ENCODE peak calls at places on chromosomes 13 and 19, in eight cellular contexts. One of them, this sample, is unnamed.

GRCh38 chr13:63693696-63694095 is 2278.0 kb upstream of the PCDH20 start:
- DNase-seq in endothelial cell of umbilical vein: no peak
- DNase-seq in HT-29: no peak
- DNase-seq in uterus: no peak
- DNase-seq in H54: no peak
- DNase-seq in HFFc6: no peak
- DNase-seq in Caco-2: no peak
- DNase-seq in activated CD8-positive, alpha-beta memory T cell treated with anti-CD3 and anti-CD28 coated beads, Interleukin-2, amount 10 ng/mL, durations not matched to agents 7 days and 5 days: no peak
- DNase-seq in this sample: no peak

GRCh38 chr13:83780201-83780600 is 102.1 kb downstream of the SLITRK1 start:
- DNase-seq in endothelial cell of umbilical vein: no peak
- DNase-seq in HT-29: peak
- DNase-seq in uterus: no peak
- DNase-seq in H54: no peak
- DNase-seq in HFFc6: peak
- DNase-seq in Caco-2: peak
- DNase-seq in activated CD8-positive, alpha-beta memory T cell treated with anti-CD3 and anti-CD28 coated beads, Interleukin-2, amount 10 ng/mL, durations not matched to agents 7 days and 5 days: no peak
- DNase-seq in this sample: no peak

GRCh38 chr13:114259974-114260373 is 21.4 kb upstream of the UPF3A start:
- DNase-seq in endothelial cell of umbilical vein: no peak
- DNase-seq in HT-29: no peak
- DNase-seq in uterus: no peak
- DNase-seq in H54: no peak
- DNase-seq in HFFc6: no peak
- DNase-seq in Caco-2: no peak
- DNase-seq in activated CD8-positive, alpha-beta memory T cell treated with anti-CD3 and anti-CD28 coated beads, Interleukin-2, amount 10 ng/mL, durations not matched to agents 7 days and 5 days: no peak
- DNase-seq in this sample: no peak

GRCh38 chr13:51729853-51730553 is 74.0 kb downstream of the DHRS12 start:
- DNase-seq in endothelial cell of umbilical vein: peak
- DNase-seq in HT-29: no peak
- DNase-seq in uterus: peak
- DNase-seq in H54: peak
- DNase-seq in HFFc6: peak
- DNase-seq in Caco-2: peak
- DNase-seq in activated CD8-positive, alpha-beta memory T cell treated with anti-CD3 and anti-CD28 coated beads, Interleukin-2, amount 10 ng/mL, durations not matched to agents 7 days and 5 days: peak
- DNase-seq in this sample: peak

GRCh38 chr19:3743486-3743885 is 18.0 kb downstream of the APBA3 start:
- DNase-seq in endothelial cell of umbilical vein: peak
- DNase-seq in HT-29: peak
- DNase-seq in uterus: no peak
- DNase-seq in H54: peak
- DNase-seq in HFFc6: no peak
- DNase-seq in Caco-2: peak
- DNase-seq in activated CD8-positive, alpha-beta memory T cell treated with anti-CD3 and anti-CD28 coated beads, Interleukin-2, amount 10 ng/mL, durations not matched to agents 7 days and 5 days: no peak
- DNase-seq in this sample: no peak

GRCh38 chr13:23372264-23372905 is 61.1 kb downstream of the SACS start:
- DNase-seq in endothelial cell of umbilical vein: peak
- DNase-seq in HT-29: no peak
- DNase-seq in uterus: no peak
- DNase-seq in H54: no peak
- DNase-seq in HFFc6: peak
- DNase-seq in Caco-2: no peak
- DNase-seq in activated CD8-positive, alpha-beta memory T cell treated with anti-CD3 and anti-CD28 coated beads, Interleukin-2, amount 10 ng/mL, durations not matched to agents 7 days and 5 days: no peak
- DNase-seq in this sample: no peak

GRCh38 chr13:38670627-38671026 is 16.2 kb upstream of the FREM2 start:
- DNase-seq in endothelial cell of umbilical vein: no peak
- DNase-seq in HT-29: no peak
- DNase-seq in uterus: no peak
- DNase-seq in H54: no peak
- DNase-seq in HFFc6: no peak
- DNase-seq in Caco-2: peak
- DNase-seq in activated CD8-positive, alpha-beta memory T cell treated with anti-CD3 and anti-CD28 coated beads, Interleukin-2, amount 10 ng/mL, durations not matched to agents 7 days and 5 days: no peak
- DNase-seq in this sample: no peak

GRCh38 chr13:95235199-95235726 is 66.0 kb downstream of the ABCC4 start:
- DNase-seq in endothelial cell of umbilical vein: peak
- DNase-seq in HT-29: no peak
- DNase-seq in uterus: no peak
- DNase-seq in H54: no peak
- DNase-seq in HFFc6: no peak
- DNase-seq in Caco-2: no peak
- DNase-seq in activated CD8-positive, alpha-beta memory T cell treated with anti-CD3 and anti-CD28 coated beads, Interleukin-2, amount 10 ng/mL, durations not matched to agents 7 days and 5 days: no peak
- DNase-seq in this sample: no peak

GRCh38 chr19:17490411-17490810 is 20.1 kb downstream of the SLC27A1 start:
- DNase-seq in endothelial cell of umbilical vein: no peak
- DNase-seq in HT-29: no peak
- DNase-seq in uterus: no peak
- DNase-seq in H54: no peak
- DNase-seq in HFFc6: no peak
- DNase-seq in Caco-2: no peak
- DNase-seq in activated CD8-positive, alpha-beta memory T cell treated with anti-CD3 and anti-CD28 coated beads, Interleukin-2, amount 10 ng/mL, durations not matched to agents 7 days and 5 days: peak
- DNase-seq in this sample: no peak

GRCh38 chr19:47497821-47498520 is 14.0 kb upstream of the KPTN start:
- DNase-seq in endothelial cell of umbilical vein: no peak
- DNase-seq in HT-29: no peak
- DNase-seq in uterus: no peak
- DNase-seq in H54: no peak
- DNase-seq in HFFc6: no peak
- DNase-seq in Caco-2: no peak
- DNase-seq in activated CD8-positive, alpha-beta memory T cell treated with anti-CD3 and anti-CD28 coated beads, Interleukin-2, amount 10 ng/mL, durations not matched to agents 7 days and 5 days: no peak
- DNase-seq in this sample: no peak

GRCh38 chr19:58196911-58197616 is 14.2 kb downstream of the ZNF274 start:
- DNase-seq in endothelial cell of umbilical vein: peak
- DNase-seq in HT-29: peak
- DNase-seq in uterus: no peak
- DNase-seq in H54: no peak
- DNase-seq in HFFc6: peak
- DNase-seq in Caco-2: peak
- DNase-seq in activated CD8-positive, alpha-beta memory T cell treated with anti-CD3 and anti-CD28 coated beads, Interleukin-2, amount 10 ng/mL, durations not matched to agents 7 days and 5 days: no peak
- DNase-seq in this sample: no peak

GRCh38 chr19:16296713-16297112 is 27.9 kb upstream of the KLF2 start:
- DNase-seq in endothelial cell of umbilical vein: no peak
- DNase-seq in HT-29: peak
- DNase-seq in uterus: no peak
- DNase-seq in H54: no peak
- DNase-seq in HFFc6: no peak
- DNase-seq in Caco-2: no peak
- DNase-seq in activated CD8-positive, alpha-beta memory T cell treated with anti-CD3 and anti-CD28 coated beads, Interleukin-2, amount 10 ng/mL, durations not matched to agents 7 days and 5 days: no peak
- DNase-seq in this sample: no peak

GRCh38 chr13:60261432-60262351 is 98.0 kb upstream of the DIAPH3 start:
- DNase-seq in endothelial cell of umbilical vein: no peak
- DNase-seq in HT-29: no peak
- DNase-seq in uterus: no peak
- DNase-seq in H54: no peak
- DNase-seq in HFFc6: no peak
- DNase-seq in Caco-2: peak
- DNase-seq in activated CD8-positive, alpha-beta memory T cell treated with anti-CD3 and anti-CD28 coated beads, Interleukin-2, amount 10 ng/mL, durations not matched to agents 7 days and 5 days: no peak
- DNase-seq in this sample: no peak

GRCh38 chr19:13043285-13043684 is 48.0 kb downstream of the NFIX start:
- DNase-seq in endothelial cell of umbilical vein: no peak
- DNase-seq in HT-29: no peak
- DNase-seq in uterus: no peak
- DNase-seq in H54: no peak
- DNase-seq in HFFc6: no peak
- DNase-seq in Caco-2: no peak
- DNase-seq in activated CD8-positive, alpha-beta memory T cell treated with anti-CD3 and anti-CD28 coated beads, Interleukin-2, amount 10 ng/mL, durations not matched to agents 7 days and 5 days: no peak
- DNase-seq in this sample: no peak

GRCh38 chr19:23698711-23699520 is 11.9 kb upstream of the ZNF675 start:
- DNase-seq in endothelial cell of umbilical vein: no peak
- DNase-seq in HT-29: peak
- DNase-seq in uterus: no peak
- DNase-seq in H54: peak
- DNase-seq in HFFc6: peak
- DNase-seq in Caco-2: no peak
- DNase-seq in activated CD8-positive, alpha-beta memory T cell treated with anti-CD3 and anti-CD28 coated beads, Interleukin-2, amount 10 ng/mL, durations not matched to agents 7 days and 5 days: no peak
- DNase-seq in this sample: no peak

GRCh38 chr13:30998548-30999140 is 66.2 kb downstream of the TEX26 start:
- DNase-seq in endothelial cell of umbilical vein: peak
- DNase-seq in HT-29: no peak
- DNase-seq in uterus: no peak
- DNase-seq in H54: no peak
- DNase-seq in HFFc6: no peak
- DNase-seq in Caco-2: peak
- DNase-seq in activated CD8-positive, alpha-beta memory T cell treated with anti-CD3 and anti-CD28 coated beads, Interleukin-2, amount 10 ng/mL, durations not matched to agents 7 days and 5 days: no peak
- DNase-seq in this sample: no peak

GRCh38 chr19:38270587-38271167 is 6.3 kb downstream of the SPINT2 start:
- DNase-seq in endothelial cell of umbilical vein: no peak
- DNase-seq in HT-29: no peak
- DNase-seq in uterus: no peak
- DNase-seq in H54: peak
- DNase-seq in HFFc6: peak
- DNase-seq in Caco-2: no peak
- DNase-seq in activated CD8-positive, alpha-beta memory T cell treated with anti-CD3 and anti-CD28 coated beads, Interleukin-2, amount 10 ng/mL, durations not matched to agents 7 days and 5 days: no peak
- DNase-seq in this sample: no peak

GRCh38 chr13:23672616-23673015 is 102.4 kb downstream of the TNFRSF19 start:
- DNase-seq in endothelial cell of umbilical vein: no peak
- DNase-seq in HT-29: no peak
- DNase-seq in uterus: no peak
- DNase-seq in H54: no peak
- DNase-seq in HFFc6: no peak
- DNase-seq in Caco-2: no peak
- DNase-seq in activated CD8-positive, alpha-beta memory T cell treated with anti-CD3 and anti-CD28 coated beads, Interleukin-2, amount 10 ng/mL, durations not matched to agents 7 days and 5 days: no peak
- DNase-seq in this sample: no peak

GRCh38 chr19:14563989-14564650 is 7.7 kb downstream of the NDUFB7 start:
- DNase-seq in endothelial cell of umbilical vein: no peak
- DNase-seq in HT-29: no peak
- DNase-seq in uterus: no peak
- DNase-seq in H54: no peak
- DNase-seq in HFFc6: no peak
- DNase-seq in Caco-2: peak
- DNase-seq in activated CD8-positive, alpha-beta memory T cell treated with anti-CD3 and anti-CD28 coated beads, Interleukin-2, amount 10 ng/mL, durations not matched to agents 7 days and 5 days: peak
- DNase-seq in this sample: no peak

GRCh38 chr19:58560921-58561320 is 2.5 kb upstream of the UBE2M start:
- DNase-seq in endothelial cell of umbilical vein: no peak
- DNase-seq in HT-29: no peak
- DNase-seq in uterus: no peak
- DNase-seq in H54: no peak
- DNase-seq in HFFc6: no peak
- DNase-seq in Caco-2: no peak
- DNase-seq in activated CD8-positive, alpha-beta memory T cell treated with anti-CD3 and anti-CD28 coated beads, Interleukin-2, amount 10 ng/mL, durations not matched to agents 7 days and 5 days: no peak
- DNase-seq in this sample: no peak

GRCh38 chr19:18894254-18895037 is 1.5 kb downstream of the CERS1 start:
- DNase-seq in endothelial cell of umbilical vein: no peak
- DNase-seq in HT-29: no peak
- DNase-seq in uterus: peak
- DNase-seq in H54: peak
- DNase-seq in HFFc6: peak
- DNase-seq in Caco-2: no peak
- DNase-seq in activated CD8-positive, alpha-beta memory T cell treated with anti-CD3 and anti-CD28 coated beads, Interleukin-2, amount 10 ng/mL, durations not matched to agents 7 days and 5 days: no peak
- DNase-seq in this sample: no peak

GRCh38 chr19:55085923-55086715 is 10.4 kb downstream of the EPS8L1 start:
- DNase-seq in endothelial cell of umbilical vein: no peak
- DNase-seq in HT-29: no peak
- DNase-seq in uterus: no peak
- DNase-seq in H54: no peak
- DNase-seq in HFFc6: no peak
- DNase-seq in Caco-2: no peak
- DNase-seq in activated CD8-positive, alpha-beta memory T cell treated with anti-CD3 and anti-CD28 coated beads, Interleukin-2, amount 10 ng/mL, durations not matched to agents 7 days and 5 days: no peak
- DNase-seq in this sample: no peak

GRCh38 chr19:1079566-1080111 is 12.7 kb downstream of the ARHGAP45 start:
- DNase-seq in endothelial cell of umbilical vein: no peak
- DNase-seq in HT-29: no peak
- DNase-seq in uterus: no peak
- DNase-seq in H54: no peak
- DNase-seq in HFFc6: no peak
- DNase-seq in Caco-2: no peak
- DNase-seq in activated CD8-positive, alpha-beta memory T cell treated with anti-CD3 and anti-CD28 coated beads, Interleukin-2, amount 10 ng/mL, durations not matched to agents 7 days and 5 days: peak
- DNase-seq in this sample: peak

GRCh38 chr19:45884682-45885555 is 1.0 kb downstream of the IRF2BP1 start:
- DNase-seq in endothelial cell of umbilical vein: no peak
- DNase-seq in HT-29: no peak
- DNase-seq in uterus: no peak
- DNase-seq in H54: no peak
- DNase-seq in HFFc6: no peak
- DNase-seq in Caco-2: peak
- DNase-seq in activated CD8-positive, alpha-beta memory T cell treated with anti-CD3 and anti-CD28 coated beads, Interleukin-2, amount 10 ng/mL, durations not matched to agents 7 days and 5 days: peak
- DNase-seq in this sample: no peak

GRCh38 chr13:51953347-51953746 is 57.9 kb downstream of the ATP7B start:
- DNase-seq in endothelial cell of umbilical vein: no peak
- DNase-seq in HT-29: no peak
- DNase-seq in uterus: no peak
- DNase-seq in H54: no peak
- DNase-seq in HFFc6: no peak
- DNase-seq in Caco-2: no peak
- DNase-seq in activated CD8-positive, alpha-beta memory T cell treated with anti-CD3 and anti-CD28 coated beads, Interleukin-2, amount 10 ng/mL, durations not matched to agents 7 days and 5 days: no peak
- DNase-seq in this sample: no peak

GRCh38 chr19:2755811-2756210 is 16.0 kb upstream of the SLC39A3 start:
- DNase-seq in endothelial cell of umbilical vein: no peak
- DNase-seq in HT-29: no peak
- DNase-seq in uterus: no peak
- DNase-seq in H54: no peak
- DNase-seq in HFFc6: no peak
- DNase-seq in Caco-2: no peak
- DNase-seq in activated CD8-positive, alpha-beta memory T cell treated with anti-CD3 and anti-CD28 coated beads, Interleukin-2, amount 10 ng/mL, durations not matched to agents 7 days and 5 days: no peak
- DNase-seq in this sample: no peak

GRCh38 chr19:48975947-48976847 is 11.1 kb downstream of the FTL start:
- DNase-seq in endothelial cell of umbilical vein: peak
- DNase-seq in HT-29: peak
- DNase-seq in uterus: no peak
- DNase-seq in H54: no peak
- DNase-seq in HFFc6: no peak
- DNase-seq in Caco-2: peak
- DNase-seq in activated CD8-positive, alpha-beta memory T cell treated with anti-CD3 and anti-CD28 coated beads, Interleukin-2, amount 10 ng/mL, durations not matched to agents 7 days and 5 days: peak
- DNase-seq in this sample: no peak

GRCh38 chr13:100675660-100676129 is 1.1 kb upstream of the TMTC4 start:
- DNase-seq in endothelial cell of umbilical vein: no peak
- DNase-seq in HT-29: no peak
- DNase-seq in uterus: no peak
- DNase-seq in H54: no peak
- DNase-seq in HFFc6: no peak
- DNase-seq in Caco-2: no peak
- DNase-seq in activated CD8-positive, alpha-beta memory T cell treated with anti-CD3 and anti-CD28 coated beads, Interleukin-2, amount 10 ng/mL, durations not matched to agents 7 days and 5 days: no peak
- DNase-seq in this sample: no peak

GRCh38 chr13:111177081-111177711 is 62.1 kb downstream of the ARHGEF7 start:
- DNase-seq in endothelial cell of umbilical vein: peak
- DNase-seq in HT-29: no peak
- DNase-seq in uterus: peak
- DNase-seq in H54: no peak
- DNase-seq in HFFc6: no peak
- DNase-seq in Caco-2: no peak
- DNase-seq in activated CD8-positive, alpha-beta memory T cell treated with anti-CD3 and anti-CD28 coated beads, Interleukin-2, amount 10 ng/mL, durations not matched to agents 7 days and 5 days: peak
- DNase-seq in this sample: peak

GRCh38 chr13:72599148-72599743 is 128.2 kb downstream of the MZT1 start:
- DNase-seq in endothelial cell of umbilical vein: no peak
- DNase-seq in HT-29: no peak
- DNase-seq in uterus: no peak
- DNase-seq in H54: no peak
- DNase-seq in HFFc6: no peak
- DNase-seq in Caco-2: no peak
- DNase-seq in activated CD8-positive, alpha-beta memory T cell treated with anti-CD3 and anti-CD28 coated beads, Interleukin-2, amount 10 ng/mL, durations not matched to agents 7 days and 5 days: no peak
- DNase-seq in this sample: no peak

GRCh38 chr19:38394488-38394887 is 6.0 kb downstream of the SPRED3 start:
- DNase-seq in endothelial cell of umbilical vein: peak
- DNase-seq in HT-29: no peak
- DNase-seq in uterus: no peak
- DNase-seq in H54: no peak
- DNase-seq in HFFc6: no peak
- DNase-seq in Caco-2: no peak
- DNase-seq in activated CD8-positive, alpha-beta memory T cell treated with anti-CD3 and anti-CD28 coated beads, Interleukin-2, amount 10 ng/mL, durations not matched to agents 7 days and 5 days: peak
- DNase-seq in this sample: peak

GRCh38 chr19:48608798-48609263 is 2.3 kb downstream of the SPACA4 start:
- DNase-seq in endothelial cell of umbilical vein: no peak
- DNase-seq in HT-29: peak
- DNase-seq in uterus: no peak
- DNase-seq in H54: peak
- DNase-seq in HFFc6: no peak
- DNase-seq in Caco-2: peak
- DNase-seq in activated CD8-positive, alpha-beta memory T cell treated with anti-CD3 and anti-CD28 coated beads, Interleukin-2, amount 10 ng/mL, durations not matched to agents 7 days and 5 days: peak
- DNase-seq in this sample: peak

GRCh38 chr13:31881495-31881882 is 142.2 kb downstream of the RXFP2 start:
- DNase-seq in endothelial cell of umbilical vein: no peak
- DNase-seq in HT-29: no peak
- DNase-seq in uterus: no peak
- DNase-seq in H54: no peak
- DNase-seq in HFFc6: no peak
- DNase-seq in Caco-2: no peak
- DNase-seq in activated CD8-positive, alpha-beta memory T cell treated with anti-CD3 and anti-CD28 coated beads, Interleukin-2, amount 10 ng/mL, durations not matched to agents 7 days and 5 days: no peak
- DNase-seq in this sample: no peak

GRCh38 chr13:31476266-31476665 is 263.1 kb upstream of the RXFP2 start:
- DNase-seq in endothelial cell of umbilical vein: no peak
- DNase-seq in HT-29: no peak
- DNase-seq in uterus: no peak
- DNase-seq in H54: no peak
- DNase-seq in HFFc6: peak
- DNase-seq in Caco-2: no peak
- DNase-seq in activated CD8-positive, alpha-beta memory T cell treated with anti-CD3 and anti-CD28 coated beads, Interleukin-2, amount 10 ng/mL, durations not matched to agents 7 days and 5 days: no peak
- DNase-seq in this sample: no peak

This sample was measured in activated T-helper 2 cell treated with anti-CD3 and anti-CD28 coated beads, Interferon-gamma antibody, Interleukin-2, Interleukin-4, amounts not matched to agents 10 μg/mL and 5 μg/mL and 100 μg/mL, durations not matched to agents 14 hours and 24 hours and 36 hours.